ENCODE peak calls at places on chromosome X, in four cellular contexts. Z is body of pancreas, V is gastrocnemius medialis, L is upper lobe of left lung. J is an unnamed sample.

GRCh38 chrX:106436695-106437094 is 175.1 kb upstream of the RADX start:
- DNase-seq in Z (no peak), V (no peak), L (no peak), J (no peak)

GRCh38 chrX:1511829-1512228 is 25.2 kb downstream of the P2RY8 start:
- DNase-seq in Z (no peak), V (no peak), L (no peak), J (no peak)

GRCh38 chrX:23434356-23434884 is 99.8 kb downstream of the PTCHD1 start:
- DNase-seq in Z (peak; percentile 62), V (peak; percentile 66), L (no peak), J (peak; percentile 71)

GRCh38 chrX:101462892-101463291 is 22.4 kb upstream of the ARMCX4 start:
- DNase-seq in Z (no peak), V (no peak), L (no peak), J (no peak)

GRCh38 chrX:123698979-123699378 is 33.9 kb downstream of the THOC2 start:
- DNase-seq in Z (no peak), V (no peak), L (no peak), J (no peak)

GRCh38 chrX:152733261-152733975 is at the start of the genes CSAG1 and MAGEA12:
- DNase-seq in Z (no peak), V (no peak), L (peak; percentile 11), J (no peak)

GRCh38 chrX:140250363-140250762 is 254.5 kb downstream of the SOX3 start:
- DNase-seq in Z (no peak), V (no peak), L (no peak), J (no peak)

GRCh38 chrX:63835361-63835760 is 50.3 kb upstream of the ARHGEF9 start:
- DNase-seq in Z (no peak), V (no peak), L (no peak), J (no peak)

GRCh38 chrX:42803320-42803719 is 25.4 kb upstream of the PPP1R2C start:
- DNase-seq in Z (no peak), V (no peak), L (no peak), J (no peak)

GRCh38 chrX:68868902-68869800 is 40.3 kb downstream of the EFNB1 start:
- DNase-seq in Z (peak; percentile 11), V (no peak), L (no peak), J (no peak)

GRCh38 chrX:44431206-44431605 is 87.7 kb upstream of the EFHC2 start:
- DNase-seq in Z (no peak), V (no peak), L (no peak), J (no peak)

GRCh38 chrX:56564182-56564885 is 907 bp downstream of the UBQLN2 start:
- DNase-seq in Z (peak; percentile 14), V (peak; percentile 22), L (no peak), J (no peak)

GRCh38 chrX:43847352-43847751 is 34.9 kb downstream of the MAOB start:
- DNase-seq in Z (no peak), V (no peak), L (no peak), J (no peak)

GRCh38 chrX:42531431-42531830 is 246.5 kb downstream of the PPP1R2C start:
- DNase-seq in Z (no peak), V (no peak), L (no peak), J (no peak)

GRCh38 chrX:152635941-152636340 is 1.8 kb upstream of the GABRQ start:
- DNase-seq in Z (peak; percentile 33), V (no peak), L (no peak), J (no peak)

GRCh38 chrX:128518508-128518907 is 466.3 kb upstream of the ACTRT1 start:
- DNase-seq in Z (no peak), V (no peak), L (no peak), J (no peak)

GRCh38 chrX:150197388-150197787 is 165.7 kb upstream of the MAMLD1 start:
- DNase-seq in Z (peak; percentile 13), V (no peak), L (no peak), J (no peak)

GRCh38 chrX:44889824-44890223 is 16.8 kb downstream of the KDM6A start:
- DNase-seq in Z (no peak), V (no peak), L (no peak), J (no peak)

GRCh38 chrX:2677764-2678163 is 13.3 kb upstream of the CD99 start:
- DNase-seq in Z (peak; percentile 87), V (peak; percentile 92), L (no peak), J (peak; percentile 90)

GRCh38 chrX:14673764-14674163 is 144.4 kb downstream of the GLRA2 start:
- DNase-seq in Z (no peak), V (no peak), L (no peak), J (no peak)

GRCh38 chrX:506341-506740 is 119.6 kb upstream of the PPP2R3B start:
- DNase-seq in Z (no peak), V (no peak), L (no peak), J (no peak)

GRCh38 chrX:94178145-94178790 is 504.3 kb downstream of the FAM133A start:
- DNase-seq in Z (no peak), V (no peak), L (no peak), J (no peak)

GRCh38 chrX:120453985-120454384 is 15.1 kb downstream of the LAMP2 start:
- DNase-seq in Z (no peak), V (no peak), L (no peak), J (no peak)

GRCh38 chrX:39757971-39758370 is 339.8 kb downstream of the BCOR start:
- DNase-seq in Z (no peak), V (no peak), L (no peak), J (no peak)

GRCh38 chrX:39894626-39895025 is 203.1 kb downstream of the BCOR start:
- DNase-seq in Z (peak; percentile 26), V (no peak), L (no peak), J (no peak)

GRCh38 chrX:5976332-5976731 is 252.3 kb downstream of the NLGN4X start:
- DNase-seq in Z (no peak), V (no peak), L (no peak), J (no peak)

GRCh38 chrX:5965406-5965805 is 263.3 kb downstream of the NLGN4X start:
- DNase-seq in Z (no peak), V (no peak), L (no peak), J (no peak)

DNA sequence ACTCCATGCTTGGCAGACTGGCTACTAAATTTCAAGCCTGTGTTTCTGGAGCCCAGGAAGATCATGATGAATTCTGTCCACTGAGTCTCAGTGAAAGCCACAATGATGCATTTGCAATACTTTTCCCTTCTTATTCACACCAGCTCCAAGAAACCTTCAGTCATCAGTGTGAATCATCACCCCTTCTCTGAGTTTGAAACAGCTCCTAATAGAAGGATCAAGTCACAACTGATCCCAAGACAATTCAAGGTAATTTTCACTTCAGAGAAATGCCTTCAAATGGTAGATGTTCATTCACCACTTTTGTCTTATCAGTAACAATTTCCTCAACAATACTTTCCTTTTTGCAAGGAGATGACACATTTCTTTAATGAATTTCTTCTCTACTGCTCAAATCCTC is 257.4 kb downstream of the NLGN4X start:
- DNase-seq in Z (no peak), V (no peak), L (no peak), J (no peak)
- H3K36me3 ChIP-seq in Z (no peaks in the 10 kb centered on the region), V (no peaks in the 10 kb centered on the region), L (no peaks in the 10 kb centered on the region), J (no peaks in the 10 kb centered on the region)

GRCh38 chrX:47214435-47215077 is 3.9 kb upstream of the CDK16 start:
- DNase-seq in Z (no peak), V (no peak), L (no peak), J (no peak)

GRCh38 chrX:47210661-47211425 is 7.6 kb upstream of the CDK16 start:
- DNase-seq in Z (no peak), V (no peak), L (no peak), J (no peak)

GRCh38 chrX:47209508-47210238 is 8.8 kb upstream of the CDK16 start:
- DNase-seq in Z (no peak), V (peak; percentile 61), L (no peak), J (peak; percentile 58)

GRCh38 chrX:47215291-47215900 is 3.1 kb upstream of the CDK16 start:
- DNase-seq in Z (no peak), V (no peak), L (no peak), J (no peak)

GRCh38 chrX:47212381-47213293 is 5.8 kb upstream of the CDK16 start:
- DNase-seq in Z (no peak), V (no peak), L (no peak), J (no peak)
- H3K27ac ChIP-seq in Z (no peak overlapping the region), V (no peak overlapping the region), L (no peak overlapping the region), J (no peak overlapping the region)

GRCh38 chrX:155259752-155260151 is 4.5 kb downstream of the RAB39B start:
- DNase-seq in Z (no peak), V (no peak), L (no peak), J (no peak)

GRCh38 chrX:155262970-155263754 is 1.1 kb downstream of the RAB39B start:
- DNase-seq in Z (no peak), V (no peak), L (no peak), J (no peak)

GRCh38 chrX:155266446-155266845 is 2.2 kb upstream of the RAB39B start:
- DNase-seq in Z (no peak), V (no peak), L (no peak), J (no peak)

DNA sequence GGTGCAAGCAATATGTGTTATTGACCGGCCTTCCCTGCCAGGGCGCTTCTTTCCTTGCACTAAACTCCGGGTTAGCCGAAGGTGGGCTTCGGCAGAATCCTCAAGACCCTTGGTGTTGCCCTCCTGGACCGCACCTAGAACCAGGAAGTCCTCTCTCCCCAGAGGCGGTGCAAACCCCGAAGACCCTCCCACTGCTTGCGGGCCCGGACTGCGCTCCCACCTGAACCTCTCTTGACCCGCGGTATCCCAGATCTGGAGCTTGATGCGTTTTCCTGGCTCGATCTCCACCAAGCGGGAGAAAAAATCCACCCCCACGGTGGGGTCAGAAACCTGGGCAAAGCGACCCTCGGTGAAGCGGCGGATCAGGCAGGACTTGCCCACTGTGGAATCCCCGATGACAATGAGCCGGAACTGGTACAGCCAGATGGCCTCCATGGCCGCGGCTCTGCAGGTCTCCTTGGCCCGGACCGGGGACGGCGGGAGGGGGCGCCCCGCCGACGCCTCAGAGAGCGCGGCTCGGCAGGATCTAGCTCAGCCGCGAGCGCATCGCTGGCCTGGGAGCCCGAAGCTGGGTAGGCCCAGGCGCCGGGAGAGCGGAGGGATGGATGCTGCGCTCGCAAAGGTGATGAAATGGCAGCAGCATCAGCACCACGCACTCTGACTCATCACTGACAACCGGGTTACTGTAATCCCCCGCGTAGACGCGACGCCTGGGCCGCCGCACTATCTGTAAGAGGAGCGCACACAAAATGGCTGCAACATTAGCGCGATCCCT is at the start of gene RAB39B:
- DNase-seq in Z (peak; percentile 56), V (no peak), L (peak; percentile 86), J (peak; percentile 28)
- TF ChIP-seq POLR2A in Z (no peak), V (no peak), L (no peak), J (no peak)

GRCh38 chrX:18464500-18464899 is 39.1 kb downstream of the CDKL5 start:
- DNase-seq in Z (no peak), V (no peak), L (no peak), J (no peak)
- H3K36me3 ChIP-seq in Z (no peaks in the 10 kb centered on the region), V (no peaks in the 10 kb centered on the region), L (no peaks in the 10 kb centered on the region), J (no peaks in the 10 kb centered on the region)

GRCh38 chrX:49155243-49155899 is 7.2 kb upstream of the MAGIX start:
- DNase-seq in Z (no peak), V (no peak), L (no peak), J (no peak)
- H3K27ac ChIP-seq in Z (peak overlapping the region; percentile 89), V (peak overlapping the region; percentile 93), L (peak overlapping the region; percentile 89), J (peak overlapping the region; percentile 98)

J was measured in heart left ventricle.